ENCODE peak calls at places on chromosomes 1 and 21, in five cellular contexts. One of them, this sample, is unnamed.

GRCh38 chr1:2314297-2314802 is 77.0 kb downstream of the MORN1 start:
- DNase-seq in dermis blood vessel endothelial cell: peak
- DNase-seq in HS-5: no peak
- DNase-seq in stimulated activated CD8-positive, alpha-beta memory T cell treated with anti-CD3 and anti-CD28 coated beads, Interleukin-15, amount 100 ng/mL, for 4 hours: no peak
- DNase-seq in HFF-Myc: no peak
- DNase-seq in this sample: no peak

GRCh38 chr1:223180803-223181321 is 37.8 kb upstream of the TLR5 start:
- DNase-seq in dermis blood vessel endothelial cell: no peak
- DNase-seq in HS-5: no peak
- DNase-seq in stimulated activated CD8-positive, alpha-beta memory T cell treated with anti-CD3 and anti-CD28 coated beads, Interleukin-15, amount 100 ng/mL, for 4 hours: no peak
- DNase-seq in HFF-Myc: no peak
- DNase-seq in this sample: no peak

GRCh38 chr1:105641407-105641806 is 1415.1 kb upstream of the PRMT6 start:
- DNase-seq in dermis blood vessel endothelial cell: no peak
- DNase-seq in HS-5: no peak
- DNase-seq in stimulated activated CD8-positive, alpha-beta memory T cell treated with anti-CD3 and anti-CD28 coated beads, Interleukin-15, amount 100 ng/mL, for 4 hours: no peak
- DNase-seq in HFF-Myc: no peak
- DNase-seq in this sample: no peak

GRCh38 chr21:41941941-41942340 is 11.9 kb downstream of the C2CD2 start:
- DNase-seq in dermis blood vessel endothelial cell: no peak
- DNase-seq in HS-5: no peak
- DNase-seq in stimulated activated CD8-positive, alpha-beta memory T cell treated with anti-CD3 and anti-CD28 coated beads, Interleukin-15, amount 100 ng/mL, for 4 hours: no peak
- DNase-seq in HFF-Myc: no peak
- DNase-seq in this sample: no peak

GRCh38 chr1:89609781-89610456 is 23.0 kb upstream of the LRRC8C start:
- DNase-seq in dermis blood vessel endothelial cell: no peak
- DNase-seq in HS-5: no peak
- DNase-seq in stimulated activated CD8-positive, alpha-beta memory T cell treated with anti-CD3 and anti-CD28 coated beads, Interleukin-15, amount 100 ng/mL, for 4 hours: no peak
- DNase-seq in HFF-Myc: no peak
- DNase-seq in this sample: no peak

GRCh38 chr1:209435654-209436566 is 147.6 kb upstream of the CAMK1G start:
- DNase-seq in dermis blood vessel endothelial cell: peak
- DNase-seq in HS-5: peak
- DNase-seq in stimulated activated CD8-positive, alpha-beta memory T cell treated with anti-CD3 and anti-CD28 coated beads, Interleukin-15, amount 100 ng/mL, for 4 hours: no peak
- DNase-seq in HFF-Myc: peak
- DNase-seq in this sample: peak

GRCh38 chr1:109084563-109085517 is 5.7 kb upstream of the TMEM167B start:
- DNase-seq in dermis blood vessel endothelial cell: no peak
- DNase-seq in HS-5: no peak
- DNase-seq in stimulated activated CD8-positive, alpha-beta memory T cell treated with anti-CD3 and anti-CD28 coated beads, Interleukin-15, amount 100 ng/mL, for 4 hours: no peak
- DNase-seq in HFF-Myc: no peak
- DNase-seq in this sample: no peak

GRCh38 chr1:236176337-236177336 is 34.3 kb downstream of the GPR137B start:
- DNase-seq in dermis blood vessel endothelial cell: no peak
- DNase-seq in HS-5: no peak
- DNase-seq in stimulated activated CD8-positive, alpha-beta memory T cell treated with anti-CD3 and anti-CD28 coated beads, Interleukin-15, amount 100 ng/mL, for 4 hours: no peak
- DNase-seq in HFF-Myc: no peak
- DNase-seq in this sample: no peak

GRCh38 chr1:60865146-60865545 is 217.2 kb upstream of the NFIA start:
- DNase-seq in dermis blood vessel endothelial cell: no peak
- DNase-seq in HS-5: no peak
- DNase-seq in stimulated activated CD8-positive, alpha-beta memory T cell treated with anti-CD3 and anti-CD28 coated beads, Interleukin-15, amount 100 ng/mL, for 4 hours: no peak
- DNase-seq in HFF-Myc: no peak
- DNase-seq in this sample: no peak

GRCh38 chr1:166849135-166849534 is 9.9 kb downstream of the POGK start:
- DNase-seq in dermis blood vessel endothelial cell: no peak
- DNase-seq in HS-5: no peak
- DNase-seq in stimulated activated CD8-positive, alpha-beta memory T cell treated with anti-CD3 and anti-CD28 coated beads, Interleukin-15, amount 100 ng/mL, for 4 hours: no peak
- DNase-seq in HFF-Myc: no peak
- DNase-seq in this sample: no peak

GRCh38 chr21:34073749-34074282 is 438 bp downstream of the MRPS6 start:
- DNase-seq in dermis blood vessel endothelial cell: peak
- DNase-seq in HS-5: no peak
- DNase-seq in stimulated activated CD8-positive, alpha-beta memory T cell treated with anti-CD3 and anti-CD28 coated beads, Interleukin-15, amount 100 ng/mL, for 4 hours: no peak
- DNase-seq in HFF-Myc: no peak
- DNase-seq in this sample: peak

GRCh38 chr1:76659171-76659940 is 207.9 kb upstream of the ST6GALNAC5 start:
- DNase-seq in dermis blood vessel endothelial cell: no peak
- DNase-seq in HS-5: no peak
- DNase-seq in stimulated activated CD8-positive, alpha-beta memory T cell treated with anti-CD3 and anti-CD28 coated beads, Interleukin-15, amount 100 ng/mL, for 4 hours: no peak
- DNase-seq in HFF-Myc: no peak
- DNase-seq in this sample: no peak

GRCh38 chr21:46159390-46159789 is 4.0 kb upstream of the FTCD start:
- DNase-seq in dermis blood vessel endothelial cell: no peak
- DNase-seq in HS-5: no peak
- DNase-seq in stimulated activated CD8-positive, alpha-beta memory T cell treated with anti-CD3 and anti-CD28 coated beads, Interleukin-15, amount 100 ng/mL, for 4 hours: no peak
- DNase-seq in HFF-Myc: no peak
- DNase-seq in this sample: no peak

GRCh38 chr1:203556047-203556851 is 62.3 kb downstream of the OPTC start:
- DNase-seq in dermis blood vessel endothelial cell: no peak
- DNase-seq in HS-5: peak
- DNase-seq in stimulated activated CD8-positive, alpha-beta memory T cell treated with anti-CD3 and anti-CD28 coated beads, Interleukin-15, amount 100 ng/mL, for 4 hours: no peak
- DNase-seq in HFF-Myc: peak
- DNase-seq in this sample: peak

GRCh38 chr1:23282967-23283366 is 61.1 kb downstream of the HNRNPR start:
- DNase-seq in dermis blood vessel endothelial cell: peak
- DNase-seq in HS-5: peak
- DNase-seq in stimulated activated CD8-positive, alpha-beta memory T cell treated with anti-CD3 and anti-CD28 coated beads, Interleukin-15, amount 100 ng/mL, for 4 hours: no peak
- DNase-seq in HFF-Myc: peak
- DNase-seq in this sample: no peak

GRCh38 chr1:217471403-217471802 is 159.5 kb downstream of the GPATCH2 start:
- DNase-seq in dermis blood vessel endothelial cell: no peak
- DNase-seq in HS-5: no peak
- DNase-seq in stimulated activated CD8-positive, alpha-beta memory T cell treated with anti-CD3 and anti-CD28 coated beads, Interleukin-15, amount 100 ng/mL, for 4 hours: no peak
- DNase-seq in HFF-Myc: no peak
- DNase-seq in this sample: no peak

GRCh38 chr1:17233675-17234074 is 15.2 kb upstream of the PADI3 start:
- DNase-seq in dermis blood vessel endothelial cell: peak
- DNase-seq in HS-5: peak
- DNase-seq in stimulated activated CD8-positive, alpha-beta memory T cell treated with anti-CD3 and anti-CD28 coated beads, Interleukin-15, amount 100 ng/mL, for 4 hours: no peak
- DNase-seq in HFF-Myc: peak
- DNase-seq in this sample: no peak

GRCh38 chr1:40078512-40079333 is 18.3 kb downstream of the PPT1 start:
- DNase-seq in dermis blood vessel endothelial cell: peak
- DNase-seq in HS-5: no peak
- DNase-seq in stimulated activated CD8-positive, alpha-beta memory T cell treated with anti-CD3 and anti-CD28 coated beads, Interleukin-15, amount 100 ng/mL, for 4 hours: no peak
- DNase-seq in HFF-Myc: peak
- DNase-seq in this sample: peak

GRCh38 chr1:32878637-32879041 is 7.7 kb upstream of the HPCA start:
- DNase-seq in dermis blood vessel endothelial cell: no peak
- DNase-seq in HS-5: no peak
- DNase-seq in stimulated activated CD8-positive, alpha-beta memory T cell treated with anti-CD3 and anti-CD28 coated beads, Interleukin-15, amount 100 ng/mL, for 4 hours: no peak
- DNase-seq in HFF-Myc: no peak
- DNase-seq in this sample: no peak

GRCh38 chr1:246608616-246609376 is 42.5 kb downstream of the CNST start:
- DNase-seq in dermis blood vessel endothelial cell: peak
- DNase-seq in HS-5: peak
- DNase-seq in stimulated activated CD8-positive, alpha-beta memory T cell treated with anti-CD3 and anti-CD28 coated beads, Interleukin-15, amount 100 ng/mL, for 4 hours: no peak
- DNase-seq in HFF-Myc: peak
- DNase-seq in this sample: no peak

GRCh38 chr1:106534612-106535011 is 521.9 kb upstream of the PRMT6 start:
- DNase-seq in dermis blood vessel endothelial cell: no peak
- DNase-seq in HS-5: no peak
- DNase-seq in stimulated activated CD8-positive, alpha-beta memory T cell treated with anti-CD3 and anti-CD28 coated beads, Interleukin-15, amount 100 ng/mL, for 4 hours: no peak
- DNase-seq in HFF-Myc: no peak
- DNase-seq in this sample: no peak

GRCh38 chr1:154775559-154776338 is 94.3 kb downstream of the KCNN3 start:
- DNase-seq in dermis blood vessel endothelial cell: no peak
- DNase-seq in HS-5: no peak
- DNase-seq in stimulated activated CD8-positive, alpha-beta memory T cell treated with anti-CD3 and anti-CD28 coated beads, Interleukin-15, amount 100 ng/mL, for 4 hours: no peak
- DNase-seq in HFF-Myc: no peak
- DNase-seq in this sample: no peak

GRCh38 chr1:115144176-115144575 is 54.9 kb upstream of the TSPAN2 start:
- DNase-seq in dermis blood vessel endothelial cell: no peak
- DNase-seq in HS-5: no peak
- DNase-seq in stimulated activated CD8-positive, alpha-beta memory T cell treated with anti-CD3 and anti-CD28 coated beads, Interleukin-15, amount 100 ng/mL, for 4 hours: no peak
- DNase-seq in HFF-Myc: no peak
- DNase-seq in this sample: no peak

GRCh38 chr1:51234721-51235425 is 1.2 kb upstream of the RNF11 start:
- DNase-seq in dermis blood vessel endothelial cell: peak
- DNase-seq in HS-5: no peak
- DNase-seq in stimulated activated CD8-positive, alpha-beta memory T cell treated with anti-CD3 and anti-CD28 coated beads, Interleukin-15, amount 100 ng/mL, for 4 hours: no peak
- DNase-seq in HFF-Myc: no peak
- DNase-seq in this sample: peak

GRCh38 chr21:41453761-41454160 is 27.7 kb downstream of the MX1 start:
- DNase-seq in dermis blood vessel endothelial cell: no peak
- DNase-seq in HS-5: no peak
- DNase-seq in stimulated activated CD8-positive, alpha-beta memory T cell treated with anti-CD3 and anti-CD28 coated beads, Interleukin-15, amount 100 ng/mL, for 4 hours: no peak
- DNase-seq in HFF-Myc: no peak
- DNase-seq in this sample: no peak

GRCh38 chr1:153540394-153541361 is at the start of gene S100A5:
- DNase-seq in dermis blood vessel endothelial cell: no peak
- DNase-seq in HS-5: no peak
- DNase-seq in stimulated activated CD8-positive, alpha-beta memory T cell treated with anti-CD3 and anti-CD28 coated beads, Interleukin-15, amount 100 ng/mL, for 4 hours: no peak
- DNase-seq in HFF-Myc: no peak
- DNase-seq in this sample: peak

GRCh38 chr1:16007671-16008341 is 3.8 kb downstream of the SRARP start:
- DNase-seq in dermis blood vessel endothelial cell: no peak
- DNase-seq in HS-5: no peak
- DNase-seq in stimulated activated CD8-positive, alpha-beta memory T cell treated with anti-CD3 and anti-CD28 coated beads, Interleukin-15, amount 100 ng/mL, for 4 hours: no peak
- DNase-seq in HFF-Myc: no peak
- DNase-seq in this sample: no peak

GRCh38 chr1:223515915-223516314 is 122.7 kb downstream of the CCDC185 start:
- DNase-seq in dermis blood vessel endothelial cell: no peak
- DNase-seq in HS-5: no peak
- DNase-seq in stimulated activated CD8-positive, alpha-beta memory T cell treated with anti-CD3 and anti-CD28 coated beads, Interleukin-15, amount 100 ng/mL, for 4 hours: no peak
- DNase-seq in HFF-Myc: no peak
- DNase-seq in this sample: no peak

GRCh38 chr1:47984175-47984789 is 12.9 kb downstream of the TRABD2B start:
- DNase-seq in dermis blood vessel endothelial cell: no peak
- DNase-seq in HS-5: no peak
- DNase-seq in stimulated activated CD8-positive, alpha-beta memory T cell treated with anti-CD3 and anti-CD28 coated beads, Interleukin-15, amount 100 ng/mL, for 4 hours: no peak
- DNase-seq in HFF-Myc: no peak
- DNase-seq in this sample: no peak

GRCh38 chr21:44267655-44268142 is 6.0 kb upstream of the DNMT3L start:
- DNase-seq in dermis blood vessel endothelial cell: no peak
- DNase-seq in HS-5: no peak
- DNase-seq in stimulated activated CD8-positive, alpha-beta memory T cell treated with anti-CD3 and anti-CD28 coated beads, Interleukin-15, amount 100 ng/mL, for 4 hours: no peak
- DNase-seq in HFF-Myc: no peak
- DNase-seq in this sample: no peak

GRCh38 chr1:203311368-203312301 is 6.3 kb downstream of the BTG2 start:
- DNase-seq in dermis blood vessel endothelial cell: no peak
- DNase-seq in HS-5: no peak
- DNase-seq in stimulated activated CD8-positive, alpha-beta memory T cell treated with anti-CD3 and anti-CD28 coated beads, Interleukin-15, amount 100 ng/mL, for 4 hours: no peak
- DNase-seq in HFF-Myc: no peak
- DNase-seq in this sample: no peak

GRCh38 chr1:242542271-242542670 is 17.8 kb upstream of the PLD5 start:
- DNase-seq in dermis blood vessel endothelial cell: no peak
- DNase-seq in HS-5: no peak
- DNase-seq in stimulated activated CD8-positive, alpha-beta memory T cell treated with anti-CD3 and anti-CD28 coated beads, Interleukin-15, amount 100 ng/mL, for 4 hours: no peak
- DNase-seq in HFF-Myc: no peak
- DNase-seq in this sample: no peak

GRCh38 chr1:153546796-153547559 is 1.4 kb upstream of the S100A4 start:
- DNase-seq in dermis blood vessel endothelial cell: no peak
- DNase-seq in HS-5: no peak
- DNase-seq in stimulated activated CD8-positive, alpha-beta memory T cell treated with anti-CD3 and anti-CD28 coated beads, Interleukin-15, amount 100 ng/mL, for 4 hours: no peak
- DNase-seq in HFF-Myc: no peak
- DNase-seq in this sample: no peak

GRCh38 chr21:29164330-29164942 is 34.0 kb downstream of the MAP3K7CL start:
- DNase-seq in dermis blood vessel endothelial cell: peak
- DNase-seq in HS-5: peak
- DNase-seq in stimulated activated CD8-positive, alpha-beta memory T cell treated with anti-CD3 and anti-CD28 coated beads, Interleukin-15, amount 100 ng/mL, for 4 hours: no peak
- DNase-seq in HFF-Myc: peak
- DNase-seq in this sample: peak

GRCh38 chr1:4422496-4423289 is 231.7 kb upstream of the AJAP1 start:
- DNase-seq in dermis blood vessel endothelial cell: no peak
- DNase-seq in HS-5: no peak
- DNase-seq in stimulated activated CD8-positive, alpha-beta memory T cell treated with anti-CD3 and anti-CD28 coated beads, Interleukin-15, amount 100 ng/mL, for 4 hours: no peak
- DNase-seq in HFF-Myc: no peak
- DNase-seq in this sample: no peak

GRCh38 chr1:5990913-5991783 is 1.1 kb downstream of the NPHP4 start:
- DNase-seq in dermis blood vessel endothelial cell: peak
- DNase-seq in HS-5: no peak
- DNase-seq in stimulated activated CD8-positive, alpha-beta memory T cell treated with anti-CD3 and anti-CD28 coated beads, Interleukin-15, amount 100 ng/mL, for 4 hours: no peak
- DNase-seq in HFF-Myc: no peak
- DNase-seq in this sample: peak

GRCh38 chr1:207745285-207745684 is 6.6 kb upstream of the CD46 start:
- DNase-seq in dermis blood vessel endothelial cell: no peak
- DNase-seq in HS-5: peak
- DNase-seq in stimulated activated CD8-positive, alpha-beta memory T cell treated with anti-CD3 and anti-CD28 coated beads, Interleukin-15, amount 100 ng/mL, for 4 hours: no peak
- DNase-seq in HFF-Myc: no peak
- DNase-seq in this sample: no peak

GRCh38 chr1:233261206-233261605 is 34.3 kb downstream of the PCNX2 start:
- DNase-seq in dermis blood vessel endothelial cell: peak
- DNase-seq in HS-5: no peak
- DNase-seq in stimulated activated CD8-positive, alpha-beta memory T cell treated with anti-CD3 and anti-CD28 coated beads, Interleukin-15, amount 100 ng/mL, for 4 hours: no peak
- DNase-seq in HFF-Myc: no peak
- DNase-seq in this sample: peak

This sample was measured in GM10248.